ENCODE peak calls at places on chromosomes 3 and 15, in four cellular contexts. One of them, this sample, is unnamed.

GRCh38 chr3:62589078-62589477 is 215.7 kb upstream of the FEZF2 start:
- DNase-seq in HFFc6: no peak
- DNase-seq in NCI-H524 treated with DMSO at 0.1 percent for 48 hours: no peak
- DNase-seq in iris pigment epithelial cell: no peak
- DNase-seq in this sample: no peak

GRCh38 chr3:25532763-25533162 is 104.7 kb downstream of the RARB start:
- DNase-seq in HFFc6: peak
- DNase-seq in NCI-H524 treated with DMSO at 0.1 percent for 48 hours: no peak
- DNase-seq in iris pigment epithelial cell: peak
- DNase-seq in this sample: peak

GRCh38 chr15:71128939-71129562 is 13.8 kb downstream of the THSD4 start:
- DNase-seq in HFFc6: no peak
- DNase-seq in NCI-H524 treated with DMSO at 0.1 percent for 48 hours: no peak
- DNase-seq in iris pigment epithelial cell: peak
- DNase-seq in this sample: no peak

GRCh38 chr3:177615015-177615414 is 417.7 kb upstream of the TBL1XR1 start:
- DNase-seq in HFFc6: peak
- DNase-seq in NCI-H524 treated with DMSO at 0.1 percent for 48 hours: no peak
- DNase-seq in iris pigment epithelial cell: peak
- DNase-seq in this sample: no peak

GRCh38 chr3:14457481-14457880 is 55.1 kb downstream of the SLC6A6 start:
- DNase-seq in HFFc6: no peak
- DNase-seq in NCI-H524 treated with DMSO at 0.1 percent for 48 hours: no peak
- DNase-seq in iris pigment epithelial cell: no peak
- DNase-seq in this sample: no peak

GRCh38 chr3:125358923-125359322 is 16.2 kb downstream of the ZNF148 start:
- DNase-seq in HFFc6: no peak
- DNase-seq in NCI-H524 treated with DMSO at 0.1 percent for 48 hours: no peak
- DNase-seq in iris pigment epithelial cell: no peak
- DNase-seq in this sample: no peak

GRCh38 chr15:40909662-40910625 is 15.7 kb downstream of the VPS18 start:
- DNase-seq in HFFc6: peak
- DNase-seq in NCI-H524 treated with DMSO at 0.1 percent for 48 hours: no peak
- DNase-seq in iris pigment epithelial cell: peak
- DNase-seq in this sample: no peak

GRCh38 chr3:154875142-154875541 is 205.0 kb upstream of the MME start:
- DNase-seq in HFFc6: no peak
- DNase-seq in NCI-H524 treated with DMSO at 0.1 percent for 48 hours: no peak
- DNase-seq in iris pigment epithelial cell: no peak
- DNase-seq in this sample: no peak

GRCh38 chr3:901953-902778 is 190.7 kb upstream of the CNTN6 start:
- DNase-seq in HFFc6: peak
- DNase-seq in NCI-H524 treated with DMSO at 0.1 percent for 48 hours: no peak
- DNase-seq in iris pigment epithelial cell: peak
- DNase-seq in this sample: peak

GRCh38 chr3:17307889-17308288 is 423.1 kb downstream of the PLCL2 start:
- DNase-seq in HFFc6: no peak
- DNase-seq in NCI-H524 treated with DMSO at 0.1 percent for 48 hours: no peak
- DNase-seq in iris pigment epithelial cell: no peak
- DNase-seq in this sample: no peak

GRCh38 chr3:122313261-122313660 is 11.8 kb upstream of the CSTA start:
- DNase-seq in HFFc6: no peak
- DNase-seq in NCI-H524 treated with DMSO at 0.1 percent for 48 hours: no peak
- DNase-seq in iris pigment epithelial cell: no peak
- DNase-seq in this sample: no peak

GRCh38 chr15:62472616-62473299 is 307.7 kb upstream of the C2CD4B start:
- DNase-seq in HFFc6: peak
- DNase-seq in NCI-H524 treated with DMSO at 0.1 percent for 48 hours: no peak
- DNase-seq in iris pigment epithelial cell: peak
- DNase-seq in this sample: no peak

GRCh38 chr15:90596943-90597342 is 67.2 kb downstream of the CRTC3 start:
- DNase-seq in HFFc6: no peak
- DNase-seq in NCI-H524 treated with DMSO at 0.1 percent for 48 hours: no peak
- DNase-seq in iris pigment epithelial cell: no peak
- DNase-seq in this sample: no peak

GRCh38 chr3:97481416-97481815 is 283.1 kb upstream of the ARL6 start:
- DNase-seq in HFFc6: no peak
- DNase-seq in NCI-H524 treated with DMSO at 0.1 percent for 48 hours: no peak
- DNase-seq in iris pigment epithelial cell: no peak
- DNase-seq in this sample: no peak

GRCh38 chr15:66721501-66721937 is 19.5 kb downstream of the SMAD6 start:
- DNase-seq in HFFc6: no peak
- DNase-seq in NCI-H524 treated with DMSO at 0.1 percent for 48 hours: no peak
- DNase-seq in iris pigment epithelial cell: peak
- DNase-seq in this sample: no peak

GRCh38 chr3:136949708-136950107 is 8.1 kb upstream of the IL20RB start:
- DNase-seq in HFFc6: no peak
- DNase-seq in NCI-H524 treated with DMSO at 0.1 percent for 48 hours: no peak
- DNase-seq in iris pigment epithelial cell: no peak
- DNase-seq in this sample: no peak

GRCh38 chr15:67379530-67379929 is 124.9 kb downstream of the IQCH start:
- DNase-seq in HFFc6: no peak
- DNase-seq in NCI-H524 treated with DMSO at 0.1 percent for 48 hours: no peak
- DNase-seq in iris pigment epithelial cell: no peak
- DNase-seq in this sample: no peak

GRCh38 chr15:75891895-75892294 is 11.8 kb upstream of the FBXO22 start:
- DNase-seq in HFFc6: peak
- DNase-seq in NCI-H524 treated with DMSO at 0.1 percent for 48 hours: no peak
- DNase-seq in iris pigment epithelial cell: peak
- DNase-seq in this sample: peak

GRCh38 chr3:43298292-43298691 is 12.0 kb downstream of the SNRK start:
- DNase-seq in HFFc6: no peak
- DNase-seq in NCI-H524 treated with DMSO at 0.1 percent for 48 hours: no peak
- DNase-seq in iris pigment epithelial cell: no peak
- DNase-seq in this sample: no peak

GRCh38 chr3:114213669-114214541 is 23.5 kb downstream of the ZNF80 start:
- DNase-seq in HFFc6: peak
- DNase-seq in NCI-H524 treated with DMSO at 0.1 percent for 48 hours: no peak
- DNase-seq in iris pigment epithelial cell: peak
- DNase-seq in this sample: peak

GRCh38 chr15:70535071-70535954 is 228.0 kb downstream of the UACA start:
- DNase-seq in HFFc6: no peak
- DNase-seq in NCI-H524 treated with DMSO at 0.1 percent for 48 hours: no peak
- DNase-seq in iris pigment epithelial cell: no peak
- DNase-seq in this sample: peak

GRCh38 chr15:51751687-51752683 is 588 bp downstream of the TMOD2 start:
- DNase-seq in HFFc6: no peak
- DNase-seq in NCI-H524 treated with DMSO at 0.1 percent for 48 hours: no peak
- DNase-seq in iris pigment epithelial cell: peak
- DNase-seq in this sample: peak

GRCh38 chr15:50778089-50778488 is 12.6 kb upstream of the SPPL2A start:
- DNase-seq in HFFc6: no peak
- DNase-seq in NCI-H524 treated with DMSO at 0.1 percent for 48 hours: no peak
- DNase-seq in iris pigment epithelial cell: no peak
- DNase-seq in this sample: no peak

GRCh38 chr3:112093180-112093522 is 7.0 kb downstream of the C3orf52 start:
- DNase-seq in HFFc6: no peak
- DNase-seq in NCI-H524 treated with DMSO at 0.1 percent for 48 hours: no peak
- DNase-seq in iris pigment epithelial cell: peak
- DNase-seq in this sample: no peak

GRCh38 chr15:91627473-91628309 is 225.8 kb upstream of the SLCO3A1 start:
- DNase-seq in HFFc6: no peak
- DNase-seq in NCI-H524 treated with DMSO at 0.1 percent for 48 hours: no peak
- DNase-seq in iris pigment epithelial cell: peak
- DNase-seq in this sample: peak

GRCh38 chr3:52608337-52608736 is 71.9 kb downstream of the UQCC5 start:
- DNase-seq in HFFc6: no peak
- DNase-seq in NCI-H524 treated with DMSO at 0.1 percent for 48 hours: no peak
- DNase-seq in iris pigment epithelial cell: no peak
- DNase-seq in this sample: no peak